ENCODE peak calls at places on chromosomes 7 and 10, in four cellular contexts. C, D, R and T are unnamed samples.

GRCh38 chr7:122738937-122739336 is 36.2 kb upstream of the RNF148 start:
- DNase-seq in R (no peak), D (no peak), C (no peak), T (no peak)

GRCh38 chr7:148983220-148984146 is 44.8 kb downstream of the PDIA4 start:
- DNase-seq in D (peak; percentile 88), R (peak; percentile 89), C (peak; percentile 56), T (no peak)

GRCh38 chr7:38306914-38307313 is 33.5 kb upstream of the TARP start:
- DNase-seq in D (no peak), C (peak; percentile 16), R (no peak), T (no peak)

GRCh38 chr10:46251857-46252847 is 34.6 kb upstream of the ANTXRL start:
- DNase-seq in D (no peak), C (no peak), R (no peak), T (no peak)

GRCh38 chr7:50393547-50394252 is 56.5 kb downstream of the FIGNL1 start:
- DNase-seq in D (no peak), R (no peak), C (no peak), T (no peak)

GRCh38 chr10:17244712-17245365 is 16.8 kb downstream of the VIM start:
- DNase-seq in D (no peak), C (no peak), R (no peak), T (no peak)

GRCh38 chr10:116771101-116771705 is 28.8 kb upstream of the HSPA12A start:
- DNase-seq in R (no peak), C (no peak), D (no peak), T (no peak)

GRCh38 chr10:58486821-58487220 is 25.9 kb upstream of the BICC1 start:
- DNase-seq in R (no peak), C (no peak), D (no peak), T (no peak)

GRCh38 chr7:101631224-101631714 is 2.2 kb upstream of the MYL10 start:
- DNase-seq in C (no peak), R (no peak), D (no peak), T (no peak)

GRCh38 chr7:126398851-126399529 is 853.8 kb downstream of the GRM8 start:
- DNase-seq in C (no peak), D (no peak), R (no peak), T (no peak)

GRCh38 chr10:17199351-17199804 is 2.1 kb downstream of the TRDMT1 start:
- DNase-seq in R (no peak), C (no peak), D (no peak), T (no peak)

GRCh38 chr10:112752268-112752667 is 197.8 kb upstream of the TCF7L2 start:
- DNase-seq in R (no peak), C (no peak), D (no peak), T (no peak)

GRCh38 chr10:76026931-76027330 is 595.5 kb downstream of the LRMDA start:
- DNase-seq in R (no peak), C (no peak), D (no peak), T (no peak)

GRCh38 chr7:42493436-42494198 is 256.6 kb upstream of the GLI3 start:
- DNase-seq in C (peak; percentile 3), R (peak; percentile 47), D (no peak), T (peak; percentile 67)

GRCh38 chr10:108901766-108902365 is 1021.4 kb downstream of the XPNPEP1 start:
- DNase-seq in R (no peak), C (no peak), D (no peak), T (no peak)

GRCh38 chr10:68871731-68872342 is 29.3 kb upstream of the DDX50 start:
- DNase-seq in C (peak; percentile 17), R (peak; percentile 32), D (no peak), T (no peak)

GRCh38 chr7:113873554-113874151 is 45.2 kb downstream of the PPP1R3A start:
- DNase-seq in D (no peak), R (no peak), C (no peak), T (no peak)

GRCh38 chr7:46557295-46557711 is 636.2 kb upstream of the IGFBP3 start:
- DNase-seq in R (no peak), D (no peak), C (peak; percentile 80), T (no peak)

GRCh38 chr10:32947586-32947985 is 10.4 kb downstream of the ITGB1 start:
- DNase-seq in R (no peak), C (no peak), D (no peak), T (no peak)
- H3K4me1 ChIP-seq in R (peaks cover 21% of the 10 kb centered on the region), C (peaks cover 17% of the 10 kb centered on the region), D (peaks cover 99% of the 10 kb centered on the region), T (peaks cover 83% of the 10 kb centered on the region)

GRCh38 chr10:100743626-100744135 is 1.7 kb upstream of the PAX2 start:
- DNase-seq in C (peak; percentile 63), D (peak; percentile 70), R (no peak), T (no peak)
- H3K4me3 ChIP-seq in C (no peak overlapping the region), D (no peak overlapping the region), R (no peak overlapping the region), T (no peak overlapping the region)

GRCh38 chr10:122162566-122163181 is 108.4 kb upstream of the BTBD16 start:
- DNase-seq in R (peak; percentile 46), D (no peak), C (peak; percentile 67), T (no peak)
- H3K4me1 ChIP-seq in R (peaks cover 35% of the 10 kb centered on the region), D (no peaks in the 10 kb centered on the region), C (no peaks in the 10 kb centered on the region), T (peaks cover 32% of the 10 kb centered on the region)

GRCh38 chr10:97771913-97772823 is at the start of gene SFRP5:
- DNase-seq in D (no peak), C (peak; percentile 94), R (no peak), T (no peak)
- H3K4me3 ChIP-seq in D (no peak within 1 kb of the TSS), C (no peak within 1 kb of the TSS), R (peak within 1 kb of the TSS; percentile 83), T (peak within 1 kb of the TSS; percentile 35)